ENCODE peak calls at places on chromosomes 6 and 20, in four cellular contexts. Q is psoas muscle, F is thoracic aorta, V is GM10248. R is an unnamed sample.
A peak's percentile ranks its signal among the peaks of the same experiment; 100 is the strongest.

GRCh38 chr6:151807513-151808330 is at the start of gene ESR1:
- DNase-seq in Q (peak; percentile 31), F (no peak), V (no peak), R (peak; percentile 35)

GRCh38 chr6:35128496-35128895 is 12.6 kb downstream of the TCP11 start:
- DNase-seq in Q (no peak), F (no peak), V (no peak), R (no peak)

GRCh38 chr6:37640776-37641395 is 56.8 kb downstream of the MDGA1 start:
- DNase-seq in Q (no peak), F (no peak), V (no peak), R (no peak)

GRCh38 chr20:62177307-62177706 is 5.5 kb upstream of the MTG2 start:
- DNase-seq in Q (no peak), F (no peak), V (no peak), R (no peak)

GRCh38 chr6:29681811-29682210 is 859 bp upstream of the ZFP57 start:
- DNase-seq in Q (no peak), F (no peak), V (no peak), R (no peak)

GRCh38 chr20:10306440-10307358 is 88.1 kb downstream of the SNAP25 start:
- DNase-seq in Q (no peak), F (no peak), V (no peak), R (no peak)

GRCh38 chr6:43495409-43495941 is 14.7 kb downstream of the LRRC73 start:
- DNase-seq in Q (no peak), F (no peak), V (no peak), R (no peak)

GRCh38 chr20:61925555-61926252 is 140.0 kb downstream of the TAF4 start:
- DNase-seq in Q (no peak), F (no peak), V (no peak), R (no peak)

GRCh38 chr6:8492536-8493125 is 57.3 kb upstream of the SLC35B3 start:
- DNase-seq in Q (no peak), F (no peak), V (no peak), R (no peak)

GRCh38 chr6:11805259-11806053 is 26.9 kb upstream of the ADTRP start:
- DNase-seq in Q (no peak), F (no peak), V (no peak), R (no peak)

GRCh38 chr6:14762077-14762476 is 483.8 kb upstream of the JARID2 start:
- DNase-seq in Q (no peak), F (no peak), V (no peak), R (no peak)

GRCh38 chr6:143747347-143747842 is 69.6 kb downstream of the PHACTR2 start:
- DNase-seq in Q (no peak), F (no peak), V (no peak), R (no peak)

GRCh38 chr6:154602296-154602695 is 91.8 kb upstream of the CNKSR3 start:
- DNase-seq in Q (no peak), F (no peak), V (no peak), R (no peak)

GRCh38 chr20:58048096-58048702 is 180.3 kb downstream of the ANKRD60 start:
- DNase-seq in Q (no peak), F (no peak), V (no peak), R (no peak)

GRCh38 chr6:134908906-134909516 is 40.9 kb downstream of the ALDH8A1 start:
- DNase-seq in Q (peak; percentile 84), F (peak; percentile 53), V (no peak), R (no peak)

GRCh38 chr20:23433628-23434027 is 5.9 kb upstream of the CSTL1 start:
- DNase-seq in Q (no peak), F (no peak), V (no peak), R (no peak)

DNA sequence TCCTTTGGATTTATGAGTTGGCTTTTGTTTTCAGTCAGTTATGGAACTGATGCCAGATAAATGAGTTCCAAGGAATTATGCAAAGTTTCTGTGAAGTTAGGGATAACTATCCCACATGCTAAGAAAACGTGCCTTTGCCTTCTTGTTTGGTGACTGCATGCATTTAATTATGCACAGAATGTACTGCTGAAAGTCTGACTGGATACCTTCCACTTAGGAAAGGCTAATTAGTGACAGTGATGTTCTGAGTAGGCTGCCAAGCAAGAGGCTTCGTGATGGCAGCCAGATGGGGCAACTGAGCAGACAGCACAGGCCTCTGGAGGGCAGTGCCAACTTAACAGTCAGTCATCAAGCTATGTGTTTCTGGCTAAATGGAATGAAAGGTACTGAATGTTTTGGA is 289.9 kb downstream of the CD109 start:
- DNase-seq in Q (no peak), F (no peak), V (no peak), R (no peak)
- TF ChIP-seq CTCF in Q (no peak), F (no peak), V (no peak), R (no peak)

DNA sequence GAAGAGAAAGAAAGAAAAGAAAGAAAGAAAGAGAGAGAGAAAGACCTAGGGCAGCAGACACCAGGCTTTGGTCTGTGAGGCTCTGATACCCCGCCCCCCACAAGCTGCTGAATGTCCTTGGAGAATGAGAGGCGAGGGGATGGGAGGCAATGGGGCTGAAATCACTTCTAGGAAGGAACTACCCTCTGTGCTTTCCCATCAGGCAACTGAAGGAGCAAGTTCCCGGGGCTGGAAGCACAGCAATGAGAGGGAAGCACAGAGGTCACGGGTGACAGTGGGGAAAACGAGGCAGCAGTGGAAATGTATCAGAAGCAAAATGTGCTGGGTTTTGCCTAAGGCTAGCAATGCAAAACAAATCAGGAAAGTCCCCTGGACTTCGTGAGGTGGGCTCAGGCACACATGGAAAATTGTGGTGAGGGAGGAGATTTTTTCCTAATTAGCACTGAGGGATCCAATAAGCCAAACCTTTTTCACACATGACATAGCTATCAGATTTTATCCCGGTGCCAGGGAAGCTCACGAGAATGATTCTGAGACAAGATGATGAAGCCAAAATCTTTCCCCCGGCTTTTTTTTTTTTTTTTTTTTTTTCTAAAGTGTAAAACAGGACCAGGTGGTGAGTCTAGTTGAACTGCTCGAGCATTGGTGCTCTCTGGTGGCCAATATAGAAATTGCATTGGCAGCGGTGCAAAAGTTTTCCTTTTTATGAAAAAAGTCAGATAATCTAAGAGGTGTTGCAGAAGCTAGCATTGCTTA is 16.8 kb upstream of the ARFGEF2 start:
- DNase-seq in Q (peak; percentile 36), F (no peak), V (peak; percentile 72), R (peak; percentile 65)
- TF ChIP-seq CTCF in Q (peak; percentile 87), F (peak; percentile 86), V (peak; percentile 66), R (peak; percentile 69)

DNA sequence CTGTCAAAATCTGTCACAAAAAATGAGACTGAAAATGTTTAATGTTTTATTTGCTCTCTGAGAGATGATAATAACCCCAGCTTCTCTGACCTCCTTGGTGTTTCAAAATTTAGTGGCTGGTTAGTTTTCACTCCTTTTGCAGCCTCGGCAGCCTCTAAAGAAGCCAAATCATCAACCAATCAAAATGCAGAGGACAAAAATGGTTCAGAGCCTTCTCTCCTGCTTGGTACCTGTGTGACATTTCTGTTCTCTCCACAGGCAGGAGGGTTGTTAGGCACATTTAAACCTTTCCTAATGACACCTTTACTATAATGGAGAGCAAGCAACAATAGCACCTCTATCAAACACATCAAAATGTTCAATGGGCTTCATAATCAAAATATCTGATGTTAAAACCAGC is 375.5 kb downstream of the HACE1 start:
- DNase-seq in Q (no peak), F (no peak), V (no peak), R (no peak)
- TF ChIP-seq CTCF in Q (no peak), F (no peak), V (no peak), R (no peak)

GRCh38 chr6:39453236-39453635 is 130.7 kb upstream of the KCNK16 start:
- DNase-seq in Q (no peak), F (no peak), V (no peak), R (no peak)

GRCh38 chr6:39452746-39453145 is 130.2 kb upstream of the KCNK16 start:
- DNase-seq in Q (no peak), F (no peak), V (no peak), R (no peak)

GRCh38 chr6:39452306-39452705 is 129.8 kb upstream of the KCNK16 start:
- DNase-seq in Q (no peak), F (no peak), V (no peak), R (no peak)

GRCh38 chr6:39453956-39454524 is 131.5 kb upstream of the KCNK16 start:
- DNase-seq in Q (no peak), F (no peak), V (no peak), R (no peak)

GRCh38 chr6:39451831-39452230 is 129.3 kb upstream of the KCNK16 start:
- DNase-seq in Q (no peak), F (no peak), V (no peak), R (peak; percentile 37)
- TF ChIP-seq CTCF in Q (peak; percentile 20), F (no peak), V (peak; percentile 21), R (peak; percentile 65)

DNA sequence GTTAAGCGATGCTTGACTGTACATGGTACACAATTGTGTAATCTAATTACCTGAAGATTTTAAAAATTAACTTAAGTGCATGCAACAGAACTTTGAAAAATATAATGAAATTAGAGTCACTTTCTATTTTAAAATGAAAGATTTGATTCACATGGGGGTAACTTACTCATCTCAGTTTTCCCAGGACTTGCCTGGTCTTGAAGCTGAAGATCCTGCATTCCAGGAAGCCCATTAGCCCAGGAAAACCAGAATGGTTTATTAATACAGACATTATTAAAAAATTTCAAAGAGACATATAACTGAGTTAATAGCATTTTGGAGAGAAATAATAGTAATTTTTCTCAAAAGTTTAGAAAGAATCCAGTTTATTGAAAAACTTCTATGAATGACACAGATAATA is 190.6 kb downstream of the SIM1 start:
- DNase-seq in Q (no peak), F (no peak), V (no peak), R (no peak)
- TF ChIP-seq CTCF in Q (no peak), F (no peak), V (no peak), R (no peak)

GRCh38 chr6:113328886-113329381 is 528.2 kb upstream of the MARCKS start:
- DNase-seq in Q (no peak), F (no peak), V (no peak), R (no peak)

GRCh38 chr6:113329942-113330897 is 526.9 kb upstream of the MARCKS start:
- DNase-seq in Q (no peak), F (no peak), V (no peak), R (no peak)

GRCh38 chr6:113326781-113327180 is 530.4 kb upstream of the MARCKS start:
- DNase-seq in Q (no peak), F (no peak), V (no peak), R (no peak)
- TF ChIP-seq CTCF in Q (no peak), F (no peak), V (no peak), R (no peak)

GRCh38 chr20:25390538-25391528 is at the start of gene ABHD12:
- DNase-seq in Q (peak; percentile 98), F (peak; percentile 85), V (peak; percentile 96), R (peak; percentile 98)
- TF ChIP-seq CTCF in Q (no peak), F (no peak), V (no peak), R (no peak)

GRCh38 chr6:46265373-46265772 is 94.6 kb upstream of the ENPP5 start:
- DNase-seq in Q (no peak), F (no peak), V (no peak), R (no peak)
- TF ChIP-seq CTCF in Q (no peak), F (no peak), V (no peak), R (no peak)

GRCh38 chr20:8800089-8800488 is 268.8 kb upstream of the PLCB4 start:
- DNase-seq in Q (no peak), F (no peak), V (no peak), R (no peak)
- TF ChIP-seq CTCF in Q (no peak), F (no peak), V (no peak), R (no peak)

R was measured in GM20000.